ENCODE peak calls at places on chromosomes 12 and 14, in eight cellular contexts. G is activated B cell treated with CpG ODN at 0.5 μM for 24 hours; M is T-helper 2 cell; R is stimulated activated CD8-positive, alpha-beta memory T cell treated with anti-CD3 and anti-CD28 coated beads, Interleukin-7, amount 100 ng/mL, for 24 hours; S is heart right ventricle; X is KG1; Y is HuH-7; N is stimulated activated CD4-positive, alpha-beta T cell treated with anti-CD3 and anti-CD28 coated beads, Interleukin-1b, Interleukin-23, amount 100 ng/mL, for 24 hours. L is an unnamed sample.

GRCh38 chr12:31485570-31485969 is 105.4 kb downstream of the DENND5B start:
- DNase-seq in R (no peak), G (no peak), Y (no peak), N (no peak), S (no peak), X (no peak), M (no peak), L (no peak)

GRCh38 chr12:44847403-44847802 is 28.7 kb downstream of the NELL2 start:
- DNase-seq in N (no peak), G (no peak), M (no peak), S (no peak), X (no peak), R (no peak), Y (no peak), L (no peak)

GRCh38 chr12:93876360-93876759 is 199.2 kb downstream of the CRADD start:
- DNase-seq in X (no peak), S (no peak), N (no peak), R (no peak), Y (no peak), G (no peak), M (no peak), L (no peak)

GRCh38 chr12:106341086-106341879 is 16.3 kb upstream of the POLR3B start:
- DNase-seq in X (no peak), R (no peak), N (no peak), S (peak), M (no peak), Y (no peak), G (no peak), L (no peak)

GRCh38 chr14:75519826-75520692 is 2.2 kb upstream of the BATF start:
- DNase-seq in M (no peak), X (no peak), Y (no peak), G (no peak), R (no peak), S (no peak), N (no peak), L (no peak)

GRCh38 chr12:92898755-92899154 is 30.3 kb downstream of the EEA1 start:
- DNase-seq in M (no peak), G (no peak), X (no peak), Y (no peak), N (no peak), R (no peak), S (no peak), L (no peak)

GRCh38 chr12:107570721-107571120 is 114.9 kb upstream of the PWP1 start:
- DNase-seq in Y (no peak), M (no peak), N (no peak), R (no peak), G (no peak), X (no peak), S (no peak), L (no peak)

GRCh38 chr14:100262545-100262944 is 23.6 kb downstream of the YY1 start:
- DNase-seq in Y (no peak), M (no peak), X (no peak), G (no peak), R (no peak), S (no peak), N (no peak), L (no peak)

GRCh38 chr14:90049390-90049789 is 12.4 kb upstream of the KCNK13 start:
- DNase-seq in Y (no peak), G (no peak), S (no peak), X (no peak), R (no peak), N (no peak), M (no peak), L (no peak)

GRCh38 chr14:97276573-97276972 is 479.4 kb downstream of the VRK1 start:
- DNase-seq in S (no peak), M (no peak), R (no peak), Y (no peak), N (no peak), X (peak), G (no peak), L (no peak)

GRCh38 chr14:72000907-72001306 is 68.7 kb downstream of the RGS6 start:
- DNase-seq in N (no peak), G (no peak), X (no peak), Y (no peak), M (no peak), R (no peak), S (peak), L (peak)

GRCh38 chr14:33679461-33680225 is 271.2 kb downstream of the EGLN3 start:
- DNase-seq in X (no peak), G (no peak), M (no peak), Y (no peak), R (no peak), N (no peak), S (no peak), L (no peak)

GRCh38 chr12:51381226-51382079 is 9.8 kb downstream of the GALNT6 start:
- DNase-seq in R (no peak), Y (no peak), M (no peak), X (no peak), N (no peak), S (peak), G (no peak), L (no peak)

GRCh38 chr12:117559978-117560377 is 198.6 kb upstream of the NOS1 start:
- DNase-seq in M (no peak), S (no peak), X (no peak), N (no peak), Y (no peak), G (no peak), R (no peak), L (no peak)

GRCh38 chr12:52132754-52133161 is 53.3 kb downstream of the SMIM41 start:
- DNase-seq in X (no peak), G (no peak), Y (peak), S (no peak), R (no peak), N (no peak), M (no peak), L (no peak)

GRCh38 chr14:91897121-91897701 is 29.9 kb upstream of the TC2N start:
- DNase-seq in G (no peak), M (no peak), N (no peak), Y (no peak), R (no peak), S (peak), X (no peak), L (peak)

GRCh38 chr12:66717049-66717448 is 38.2 kb upstream of the GRIP1 start:
- DNase-seq in G (no peak), R (no peak), Y (no peak), X (no peak), N (no peak), M (no peak), S (no peak), L (no peak)

GRCh38 chr12:119328111-119328510 is 6.4 kb upstream of the CCDC60 start:
- DNase-seq in M (no peak), N (no peak), R (no peak), X (no peak), S (peak), Y (peak), G (no peak), L (no peak)

GRCh38 chr12:77968021-77968420 is 137.3 kb downstream of the NAV3 start:
- DNase-seq in S (no peak), M (no peak), Y (no peak), G (no peak), R (no peak), X (no peak), N (no peak), L (no peak)

GRCh38 chr12:10919809-10920208 is 9.2 kb upstream of the PRH2 start:
- DNase-seq in G (no peak), R (no peak), N (no peak), M (no peak), S (no peak), Y (no peak), X (no peak), L (no peak)

GRCh38 chr12:80504389-80505153 is 60.5 kb downstream of the PTPRQ start:
- DNase-seq in R (no peak), M (no peak), S (no peak), G (no peak), X (no peak), N (no peak), Y (no peak), L (no peak)

GRCh38 chr12:50803230-50803629 is 39.3 kb downstream of the ATF1 start:
- DNase-seq in M (no peak), G (no peak), N (no peak), S (no peak), R (no peak), Y (no peak), X (no peak), L (no peak)

GRCh38 chr14:25006961-25007795 is 42.8 kb downstream of the STXBP6 start:
- DNase-seq in G (no peak), N (no peak), S (peak), R (no peak), Y (no peak), M (no peak), X (no peak), L (no peak)